ENCODE peak calls at places on chromosomes 11 and 22, in five cellular contexts. T is GM12891, M is stomach, Q is prostate gland, H is IMR-90. C is an unnamed sample.

GRCh38 chr11:468493-468892 is 18.4 kb downstream of the PTDSS2 start:
- DNase-seq in T (no peak), M (no peak), Q (no peak), H (no peak), C (no peak)

GRCh38 chr11:8201524-8202365 is 32.9 kb upstream of the RIC3 start:
- DNase-seq in T (no peak), M (no peak), Q (no peak), H (no peak), C (peak; percentile 74)

GRCh38 chr22:48576333-48577013 is 1251.2 kb downstream of the BRD1 start:
- DNase-seq in T (no peak), M (no peak), Q (peak; percentile 27), H (no peak), C (no peak)

GRCh38 chr11:128415539-128415938 is 171.8 kb downstream of the ETS1 start:
- DNase-seq in T (no peak), M (no peak), Q (no peak), H (peak; percentile 84), C (no peak)

GRCh38 chr11:76107946-76108345 is 98.4 kb downstream of the WNT11 start:
- DNase-seq in T (no peak), M (no peak), Q (no peak), H (no peak), C (no peak)

GRCh38 chr11:25039165-25039564 is 542.3 kb downstream of the LUZP2 start:
- DNase-seq in T (no peak), M (no peak), Q (no peak), H (no peak), C (no peak)

GRCh38 chr11:134636071-134636470 is 224.0 kb upstream of the B3GAT1 start:
- DNase-seq in T (no peak), M (no peak), Q (no peak), H (no peak), C (no peak)

GRCh38 chr11:87173185-87174039 is 135.7 kb downstream of the TMEM135 start:
- DNase-seq in T (no peak), M (no peak), Q (peak; percentile 8), H (peak; percentile 63), C (no peak)

GRCh38 chr11:67521924-67522323 is 1.3 kb downstream of the CABP2 start:
- DNase-seq in T (no peak), M (no peak), Q (no peak), H (no peak), C (no peak)

GRCh38 chr22:31951201-31952093 is 7.1 kb downstream of the YWHAH start:
- DNase-seq in T (no peak), M (no peak), Q (no peak), H (no peak), C (no peak)

GRCh38 chr11:117887431-117888139 is 11.1 kb upstream of the FXYD6 start:
- DNase-seq in T (no peak), M (no peak), Q (no peak), H (no peak), C (no peak)

GRCh38 chr11:3904228-3904627 is 48.8 kb downstream of the STIM1 start:
- DNase-seq in T (no peak), M (no peak), Q (no peak), H (no peak), C (no peak)

GRCh38 chr22:27636716-27637503 is 164.6 kb downstream of the MN1 start:
- DNase-seq in T (no peak), M (no peak), Q (no peak), H (no peak), C (no peak)

GRCh38 chr22:41048791-41049717 is 43.3 kb upstream of the EP300 start:
- DNase-seq in T (no peak), M (peak; percentile 34), Q (peak; percentile 36), H (peak; percentile 80), C (no peak)

GRCh38 chr11:125070699-125071254 is 7.7 kb downstream of the SLC37A2 start:
- DNase-seq in T (no peak), M (peak; percentile 61), Q (no peak), H (peak; percentile 64), C (peak; percentile 82)

GRCh38 chr11:84906995-84907394 is 720.1 kb downstream of the DLG2 start:
- DNase-seq in T (no peak), M (no peak), Q (no peak), H (peak; percentile 37), C (no peak)

GRCh38 chr11:102806296-102806695 is 8.3 kb upstream of the MMP1 start:
- DNase-seq in T (no peak), M (no peak), Q (no peak), H (peak; percentile 50), C (no peak)

GRCh38 chr11:62842171-62842717 is 2.9 kb upstream of the WDR74 start:
- DNase-seq in T (no peak), M (peak; percentile 27), Q (no peak), H (no peak), C (no peak)

GRCh38 chr11:117096140-117096972 is 1.9 kb downstream of the SIK3 start:
- DNase-seq in T (peak; percentile 42), M (no peak), Q (no peak), H (no peak), C (peak; percentile 83)

GRCh38 chr11:17607083-17607429 is 60.0 kb downstream of the OTOG start:
- DNase-seq in T (no peak), M (no peak), Q (no peak), H (no peak), C (no peak)

GRCh38 chr11:84747871-84748270 is 879.3 kb downstream of the DLG2 start:
- DNase-seq in T (no peak), M (no peak), Q (no peak), H (no peak), C (no peak)

GRCh38 chr11:69385832-69386415 is 92.0 kb downstream of the MYEOV start:
- DNase-seq in T (no peak), M (peak; percentile 21), Q (no peak), H (no peak), C (no peak)

GRCh38 chr11:113189909-113190667 is 124.3 kb upstream of the TTC12 start:
- DNase-seq in T (no peak), M (no peak), Q (no peak), H (no peak), C (peak; percentile 77)

GRCh38 chr22:30921108-30921507 is 47.5 kb downstream of the MORC2 start:
- DNase-seq in T (no peak), M (no peak), Q (no peak), H (no peak), C (no peak)

GRCh38 chr11:118633319-118633690 is 25.9 kb downstream of the PHLDB1 start:
- DNase-seq in T (no peak), M (no peak), Q (no peak), H (no peak), C (no peak)

GRCh38 chr22:48198489-48199459 is 1436.3 kb downstream of the TBC1D22A start:
- DNase-seq in T (no peak), M (no peak), Q (no peak), H (no peak), C (no peak)

DNA sequence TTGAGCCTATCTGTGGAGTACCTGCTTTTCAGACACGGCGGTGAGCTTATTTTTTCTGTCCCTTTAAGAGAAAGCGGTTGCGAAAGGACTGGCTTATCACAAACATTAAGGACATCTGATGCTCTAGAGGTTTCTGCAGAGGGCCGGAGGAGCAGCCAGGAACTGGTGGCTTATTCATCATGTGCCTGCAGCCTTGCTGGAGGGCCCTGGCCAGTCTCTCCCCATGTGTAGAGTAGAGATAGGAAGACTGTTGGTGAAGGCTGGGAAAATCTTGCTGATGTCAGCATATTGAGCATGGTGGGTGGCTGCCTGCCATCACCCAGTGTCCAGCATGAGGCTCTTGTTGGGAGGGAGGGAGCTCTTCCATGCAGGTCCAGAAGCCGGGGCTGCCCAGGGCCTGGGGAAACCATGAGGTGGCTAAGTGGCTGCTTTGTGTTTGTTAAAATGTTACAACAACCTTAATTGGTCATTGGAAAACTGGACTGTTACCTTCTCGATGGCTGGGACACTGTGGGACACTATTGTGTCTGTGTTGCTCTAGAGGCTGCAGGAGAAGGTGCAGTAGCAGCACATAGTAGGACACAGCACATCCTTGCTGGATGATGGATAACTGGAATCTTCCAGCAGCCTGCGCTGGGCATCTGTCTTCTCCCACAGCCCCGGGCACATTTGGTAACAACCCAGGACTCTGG is 54.3 kb downstream of the TSPAN18 start:
- DNase-seq in T (no peak), M (no peak), Q (no peak), H (peak; percentile 50), C (peak; percentile 98)
- TF ChIP-seq POLR2A in T (no peak), M (no peak), Q (no peak), H (no peak), C (no peak)

GRCh38 chr22:36239401-36240171 is at the start of gene APOL2:
- DNase-seq in T (peak; percentile 64), M (peak; percentile 90), Q (peak; percentile 92), H (peak; percentile 93), C (peak; percentile 94)
- TF ChIP-seq POLR2A in T (peak; percentile 37), M (no peak), Q (peak; percentile 88), H (peak; percentile 84), C (peak; percentile 65)

DNA sequence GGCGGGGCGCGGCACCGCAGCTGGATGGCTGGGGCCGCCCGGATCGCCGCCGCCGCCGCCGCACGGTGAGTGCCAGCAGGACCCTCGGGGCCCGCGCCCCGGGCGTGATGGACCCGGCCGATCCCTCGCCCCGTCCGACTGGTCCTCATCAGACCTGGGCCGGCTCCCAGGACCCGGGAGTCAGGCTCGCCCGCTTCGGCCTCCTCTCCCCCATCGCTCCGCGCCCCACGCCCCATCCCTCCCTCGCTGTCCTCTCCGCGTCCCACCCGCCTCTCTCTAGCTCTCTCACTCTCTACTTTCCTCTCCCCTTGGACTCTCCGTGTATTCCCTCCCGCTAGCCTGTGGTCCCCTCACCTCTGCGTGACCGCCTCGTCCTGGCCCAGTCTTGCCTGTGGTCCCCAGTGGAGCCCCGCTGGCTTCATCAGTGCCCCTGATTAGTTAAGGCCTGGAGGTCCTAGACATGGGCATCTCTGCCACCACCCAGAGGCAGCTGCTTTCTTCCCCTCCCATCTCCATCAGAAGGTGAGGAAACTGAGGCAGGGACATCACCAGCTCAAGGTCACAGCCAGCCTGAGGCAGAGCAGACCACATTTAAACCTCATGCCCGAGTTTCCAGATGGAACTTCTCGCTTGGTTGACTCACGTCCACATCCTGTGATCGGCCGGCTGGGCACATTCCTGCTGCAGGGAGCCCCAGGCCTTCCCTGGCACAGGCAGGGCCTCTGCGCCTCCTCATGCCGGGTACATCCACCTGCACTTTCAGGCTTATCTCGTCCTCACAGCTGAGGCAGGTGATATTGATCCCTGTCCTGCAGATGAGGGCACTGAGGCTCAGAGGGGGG is 429 bp downstream of the SLC39A13 start:
- DNase-seq in T (no peak), M (peak; percentile 51), Q (no peak), H (peak; percentile 87), C (no peak)
- TF ChIP-seq POLR2A in T (no peak), M (no peak), Q (peak; percentile 7), H (peak; percentile 91), C (no peak)

GRCh38 chr11:94883878-94884277 is 89.5 kb downstream of the CWC15 start:
- DNase-seq in T (no peak), M (no peak), Q (no peak), H (no peak), C (no peak)

GRCh38 chr11:94885581-94885980 is 87.8 kb downstream of the CWC15 start:
- DNase-seq in T (no peak), M (no peak), Q (no peak), H (no peak), C (no peak)

GRCh38 chr11:94885133-94885532 is 88.2 kb downstream of the CWC15 start:
- DNase-seq in T (no peak), M (no peak), Q (no peak), H (no peak), C (no peak)

GRCh38 chr11:94882931-94883330 is 90.4 kb downstream of the CWC15 start:
- DNase-seq in T (no peak), M (no peak), Q (no peak), H (no peak), C (no peak)

DNA sequence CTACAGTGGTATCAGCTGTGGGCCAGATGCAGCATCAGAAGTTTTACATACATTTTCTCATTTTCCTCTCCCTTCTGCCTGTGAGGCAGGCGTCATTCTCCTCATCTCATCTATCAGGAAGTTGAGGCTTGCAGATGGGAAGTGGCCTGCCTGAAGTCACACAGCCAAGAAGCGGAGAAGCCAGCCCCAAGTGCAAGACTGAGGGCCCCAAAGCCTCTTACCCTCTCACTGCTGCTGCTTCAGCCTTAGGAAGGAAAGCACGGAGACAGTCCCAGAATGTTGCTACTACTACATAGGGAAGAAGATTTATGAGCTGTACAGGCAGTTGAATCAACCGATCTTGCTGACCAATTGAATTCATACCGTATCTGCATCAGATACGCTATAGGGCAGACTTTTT is 89.0 kb downstream of the CWC15 start:
- DNase-seq in T (no peak), M (no peak), Q (no peak), H (no peak), C (no peak)
- TF ChIP-seq POLR2A in T (no peak), M (no peak), Q (no peak), H (no peak), C (no peak)

C was measured in erythroblast.